ENCODE peak calls at places on chromosomes 16 and 17, in five cellular contexts. V is T-cell, S is fibroblast of the conjunctiva, O is non-pigmented ciliary epithelial cell, Y is germinal center. A is an unnamed sample.

GRCh38 chr17:63317166-63317845 is 128.8 kb downstream of the CYB561 start:
- DNase-seq in O (no peak), V (no peak), Y (no peak), S (no peak), A (no peak)

GRCh38 chr17:81412490-81413093 is 17.3 kb downstream of the BAHCC1 start:
- DNase-seq in S (no peak), O (no peak), Y (no peak), V (peak), A (peak)

GRCh38 chr16:354286-354881 is 1.9 kb upstream of the AXIN1 start:
- DNase-seq in Y (no peak), S (no peak), V (no peak), O (no peak), A (no peak)

GRCh38 chr17:67374329-67375053 is 2.6 kb upstream of the PITPNC1 start:
- DNase-seq in O (no peak), V (peak), S (peak), Y (peak), A (peak)

GRCh38 chr17:74408262-74408661 is 23.6 kb upstream of the GPRC5C start:
- DNase-seq in V (no peak), Y (no peak), O (no peak), S (no peak), A (peak)

GRCh38 chr16:58176608-58177346 is 21.1 kb downstream of the CSNK2A2 start:
- DNase-seq in V (no peak), S (no peak), Y (no peak), O (no peak), A (no peak)

GRCh38 chr16:2971134-2971984 is 2.2 kb downstream of the PAQR4 start:
- DNase-seq in Y (no peak), V (no peak), O (no peak), S (no peak), A (no peak)

GRCh38 chr17:14321476-14321949 is 20.6 kb downstream of the HS3ST3B1 start:
- DNase-seq in V (no peak), Y (no peak), O (no peak), S (no peak), A (no peak)

GRCh38 chr17:2412561-2413021 is 11.7 kb upstream of the MNT start:
- DNase-seq in Y (no peak), S (no peak), O (no peak), V (no peak), A (peak)

GRCh38 chr17:59558953-59559352 is 6.5 kb upstream of the DHX40 start:
- DNase-seq in V (no peak), Y (no peak), S (no peak), O (no peak), A (no peak)

GRCh38 chr17:72305964-72306551 is 185.2 kb downstream of the SOX9 start:
- DNase-seq in Y (no peak), V (no peak), O (no peak), S (no peak), A (no peak)

GRCh38 chr16:67780847-67781547 is 25.4 kb downstream of the RANBP10 start:
- DNase-seq in V (no peak), Y (no peak), O (no peak), S (no peak), A (no peak)

GRCh38 chr16:21619765-21620462 is 20.5 kb downstream of the METTL9 start:
- DNase-seq in Y (no peak), S (no peak), V (no peak), O (no peak), A (no peak)

GRCh38 chr16:14562691-14563491 is 67.2 kb downstream of the PARN start:
- DNase-seq in V (no peak), Y (no peak), O (no peak), S (peak), A (no peak)

GRCh38 chr16:67528222-67528869 is at the start of gene RIPOR1:
- DNase-seq in Y (peak), V (no peak), S (no peak), O (no peak), A (no peak)

GRCh38 chr16:88497561-88498420 is 44.7 kb downstream of the ZFPM1 start:
- DNase-seq in Y (no peak), S (no peak), O (no peak), V (no peak), A (no peak)

GRCh38 chr17:44360826-44361225 is 2.8 kb downstream of the FAM171A2 start:
- DNase-seq in Y (no peak), S (peak), V (no peak), O (no peak), A (no peak)

GRCh38 chr16:67443299-67443698 is 12.4 kb downstream of the HSD11B2 start:
- DNase-seq in O (no peak), V (no peak), Y (no peak), S (peak), A (no peak)

GRCh38 chr17:40106089-40106759 is 5.8 kb upstream of the NR1D1 start:
- DNase-seq in S (no peak), O (no peak), V (no peak), Y (no peak), A (no peak)

GRCh38 chr17:46911311-46911710 is 11.6 kb upstream of the GOSR2 start:
- DNase-seq in O (no peak), V (no peak), Y (no peak), S (no peak), A (no peak)

GRCh38 chr16:2207872-2208271 is 2.6 kb downstream of the MLST8 start:
- DNase-seq in S (no peak), V (no peak), O (no peak), Y (no peak), A (no peak)

GRCh38 chr17:47978324-47978723 is 7.4 kb downstream of the CDK5RAP3 start:
- DNase-seq in O (no peak), S (peak), Y (peak), V (peak), A (peak)

GRCh38 chr16:89612415-89612814 is 1.0 kb upstream of the DPEP1 start:
- DNase-seq in S (no peak), Y (no peak), V (no peak), O (no peak), A (no peak)

GRCh38 chr17:31269597-31269996 is 27.4 kb downstream of the OMG start:
- DNase-seq in Y (no peak), S (peak), V (no peak), O (peak), A (peak)

GRCh38 chr17:65198653-65199382 is 61.6 kb downstream of the RGS9 start:
- DNase-seq in O (no peak), V (no peak), S (peak), Y (peak), A (peak)

GRCh38 chr17:61406543-61406845 is 6.9 kb downstream of the TBX2 start:
- DNase-seq in O (no peak), S (no peak), Y (no peak), V (no peak), A (no peak)

GRCh38 chr16:11398136-11398535 is 52.9 kb downstream of the RMI2 start:
- DNase-seq in V (no peak), O (no peak), Y (no peak), S (no peak), A (no peak)

GRCh38 chr16:51941412-51941811 is 605.5 kb downstream of the TOX3 start:
- DNase-seq in Y (no peak), S (no peak), V (no peak), O (no peak), A (no peak)

GRCh38 chr16:58582133-58582532 is 47.5 kb downstream of the CNOT1 start:
- DNase-seq in S (no peak), Y (no peak), O (no peak), V (no peak), A (no peak)

GRCh38 chr17:2438823-2439222 is 38.0 kb upstream of the MNT start:
- DNase-seq in S (no peak), V (no peak), Y (no peak), O (peak), A (no peak)

GRCh38 chr16:3949287-3949686 is 68.8 kb upstream of the CREBBP start:
- DNase-seq in V (no peak), S (no peak), O (no peak), Y (no peak), A (no peak)

GRCh38 chr17:71631483-71631882 is 489.3 kb upstream of the SOX9 start:
- DNase-seq in S (no peak), O (no peak), Y (no peak), V (no peak), A (peak)

GRCh38 chr16:5056347-5056746 is 9.4 kb downstream of the C16orf89 start:
- DNase-seq in V (peak), Y (peak), S (no peak), O (no peak), A (no peak)